ENCODE peak calls at places on chromosomes 5 and 9, in six cellular contexts. O is Panc1, D is fibroblast of pulmonary artery, M is esophagus squamous epithelium, U is brain microvascular endothelial cell, V is lung. R is an unnamed sample.

GRCh38 chr9:136728548-136729123 is 14.1 kb downstream of the LCN10 start:
- DNase-seq in O (no peak), D (no peak), M (no peak), U (no peak), V (no peak), R (no peak)

GRCh38 chr9:107674937-107675277 is 185.3 kb upstream of the KLF4 start:
- DNase-seq in O (no peak), D (no peak), M (no peak), U (no peak), V (no peak), R (no peak)

GRCh38 chr5:143057580-143057999 is 287.4 kb downstream of the ARHGAP26 start:
- DNase-seq in O (no peak), D (peak), M (no peak), U (no peak), V (no peak), R (no peak)

GRCh38 chr9:110156902-110157301 is 51.1 kb downstream of the C9orf152 start:
- DNase-seq in O (no peak), D (peak), M (no peak), U (peak), V (no peak), R (no peak)

GRCh38 chr5:1111727-1112289 is at the start of gene SLC12A7:
- DNase-seq in O (no peak), D (no peak), M (no peak), U (no peak), V (peak), R (no peak)

GRCh38 chr5:140023611-140024191 is 19.4 kb downstream of the NRG2 start:
- DNase-seq in O (no peak), D (no peak), M (no peak), U (no peak), V (no peak), R (no peak)

GRCh38 chr9:94084314-94084713 is at the start of gene PTPDC1:
- DNase-seq in O (no peak), D (peak), M (no peak), U (peak), V (no peak), R (no peak)

GRCh38 chr9:83665576-83666200 is 42.1 kb downstream of the UBQLN1 start:
- DNase-seq in O (no peak), D (no peak), M (no peak), U (no peak), V (no peak), R (no peak)

GRCh38 chr5:123512631-123513461 is 869 bp downstream of the CSNK1G3 start:
- DNase-seq in O (peak), D (peak), M (no peak), U (peak), V (peak), R (peak)

GRCh38 chr9:86091477-86091876 is 7.9 kb downstream of the GOLM1 start:
- DNase-seq in O (no peak), D (no peak), M (no peak), U (no peak), V (no peak), R (no peak)

GRCh38 chr9:112719292-112719691 is 1.4 kb upstream of the INIP start:
- DNase-seq in O (no peak), D (peak), M (no peak), U (no peak), V (no peak), R (no peak)

GRCh38 chr5:25849270-25849669 is 1189.1 kb downstream of the CDH9 start:
- DNase-seq in O (no peak), D (no peak), M (no peak), U (no peak), V (no peak), R (no peak)

GRCh38 chr9:94812343-94812742 is 85.8 kb downstream of the AOPEP start:
- DNase-seq in O (no peak), D (peak), M (no peak), U (peak), V (no peak), R (no peak)

GRCh38 chr9:89993678-89994630 is 389.1 kb downstream of the GADD45G start:
- DNase-seq in O (no peak), D (no peak), M (no peak), U (peak), V (peak), R (no peak)

GRCh38 chr9:96222132-96222531 is 79.8 kb downstream of the HSD17B3 start:
- DNase-seq in O (no peak), D (no peak), M (no peak), U (no peak), V (no peak), R (no peak)

GRCh38 chr5:90475436-90475980 is 844 bp downstream of the POLR3G start:
- DNase-seq in O (no peak), D (no peak), M (no peak), U (no peak), V (no peak), R (no peak)

GRCh38 chr5:6681682-6682081 is 31.6 kb upstream of the TENT4A start:
- DNase-seq in O (no peak), D (no peak), M (no peak), U (no peak), V (peak), R (no peak)

GRCh38 chr5:158272409-158272808 is 413.5 kb upstream of the CLINT1 start:
- DNase-seq in O (no peak), D (no peak), M (no peak), U (no peak), V (no peak), R (no peak)

GRCh38 chr9:93814561-93814960 is 140.6 kb downstream of the BARX1 start:
- DNase-seq in O (no peak), D (no peak), M (no peak), U (no peak), V (peak), R (no peak)

GRCh38 chr9:27303219-27303618 is 6.3 kb upstream of the EQTN start:
- DNase-seq in O (no peak), D (peak), M (no peak), U (peak), V (no peak), R (no peak)

GRCh38 chr9:132351404-132352050 is 3.3 kb downstream of the SETX start:
- DNase-seq in O (no peak), D (no peak), M (no peak), U (no peak), V (no peak), R (no peak)

GRCh38 chr5:158212915-158213314 is 354.0 kb upstream of the CLINT1 start:
- DNase-seq in O (no peak), D (no peak), M (no peak), U (no peak), V (no peak), R (no peak)

GRCh38 chr5:169119287-169120048 is 181.5 kb downstream of the SLIT3 start:
- DNase-seq in O (no peak), D (no peak), M (no peak), U (no peak), V (no peak), R (no peak)

GRCh38 chr5:169997736-169998284 is 17.5 kb upstream of the INSYN2B start:
- DNase-seq in O (no peak), D (no peak), M (no peak), U (no peak), V (no peak), R (no peak)

GRCh38 chr5:82183828-82184227 is 94.3 kb downstream of the RPS23 start:
- DNase-seq in O (no peak), D (peak), M (no peak), U (no peak), V (no peak), R (no peak)

GRCh38 chr5:92969781-92970237 is 611.2 kb downstream of the NR2F1-AS1 start:
- DNase-seq in O (no peak), D (peak), M (no peak), U (no peak), V (no peak), R (no peak)

GRCh38 chr5:149121145-149121544 is 20.1 kb upstream of the ABLIM3 start:
- DNase-seq in O (no peak), D (no peak), M (no peak), U (no peak), V (no peak), R (no peak)

GRCh38 chr9:106069241-106069640 is 374.9 kb downstream of the TMEM38B start:
- DNase-seq in O (no peak), D (no peak), M (no peak), U (no peak), V (no peak), R (no peak)

GRCh38 chr5:176529116-176529823 is 7.9 kb downstream of the RNF44 start:
- DNase-seq in O (no peak), D (no peak), M (no peak), U (no peak), V (no peak), R (no peak)

GRCh38 chr5:147439253-147439652 is 70.6 kb downstream of the DPYSL3 start:
- DNase-seq in O (no peak), D (peak), M (no peak), U (peak), V (no peak), R (no peak)

GRCh38 chr9:95040106-95040505 is 277.4 kb downstream of the FANCC start:
- DNase-seq in O (no peak), D (no peak), M (no peak), U (no peak), V (no peak), R (no peak)

DNA sequence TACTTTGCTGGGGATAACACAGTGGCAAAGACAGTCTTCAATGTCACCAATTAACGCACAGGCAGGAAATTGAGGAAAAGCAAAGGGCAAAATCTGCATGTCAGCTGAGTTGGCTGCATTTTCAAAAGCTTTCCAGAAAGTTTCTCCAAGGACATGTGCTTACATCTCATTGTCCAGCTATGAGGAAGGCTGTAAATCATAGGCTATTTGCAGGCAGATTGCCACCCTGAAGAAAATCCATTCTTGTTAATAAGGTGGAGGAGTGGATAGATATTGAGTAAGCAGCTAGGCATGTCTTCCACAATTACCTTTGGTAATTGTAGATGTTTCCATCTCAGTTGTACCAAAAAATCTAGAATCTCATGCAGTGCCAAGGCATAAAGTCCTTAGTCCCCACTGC is 278.0 kb upstream of the NUDT12 start:
- DNase-seq in O (no peak), D (no peak), M (no peak), U (no peak), V (no peak), R (no peak)
- H3K4me3 ChIP-seq in O (no peak), D (no peak), M (no peak), U (no peak), V (no peak), R (no peak)

DNA sequence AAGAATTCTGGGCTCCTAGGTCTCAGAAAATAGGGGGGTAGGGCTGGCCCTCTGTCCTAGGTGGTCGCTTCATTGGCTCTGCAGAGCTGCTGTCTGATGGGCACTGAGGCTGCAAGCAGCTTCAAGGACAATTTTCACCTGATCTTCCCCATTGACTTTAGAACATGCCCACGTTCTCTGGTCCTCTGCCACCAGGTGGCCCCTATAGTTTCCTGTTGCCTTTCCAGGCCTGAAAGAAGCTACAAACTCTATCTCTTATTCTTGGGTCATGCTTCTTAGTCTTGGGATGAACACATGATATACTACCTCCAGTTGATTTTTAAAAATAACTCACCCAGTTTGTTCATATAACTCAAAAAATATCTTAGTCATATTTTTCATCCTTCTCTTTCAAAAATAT is 26.3 kb downstream of the SPZ1 start:
- DNase-seq in O (peak), D (peak), M (no peak), U (no peak), V (no peak), R (peak)
- TF ChIP-seq CTCF in O (peak), D (peak), M (peak), U (peak), V (no peak), R (peak)

GRCh38 chr9:91516781-91517180 is 93.1 kb upstream of the NFIL3 start:
- DNase-seq in O (no peak), D (no peak), M (no peak), U (no peak), V (no peak), R (no peak)

GRCh38 chr9:91519520-91520270 is 96.1 kb upstream of the NFIL3 start:
- DNase-seq in O (no peak), D (no peak), M (no peak), U (no peak), V (no peak), R (no peak)

GRCh38 chr9:91516061-91516460 is 92.4 kb upstream of the NFIL3 start:
- DNase-seq in O (no peak), D (no peak), M (no peak), U (no peak), V (no peak), R (no peak)

GRCh38 chr9:91515074-91515687 is 91.5 kb upstream of the NFIL3 start:
- DNase-seq in O (peak), D (peak), M (no peak), U (peak), V (no peak), R (no peak)
- H3K4me3 ChIP-seq in O (no peak), D (peak), M (peak), U (peak), V (no peak), R (no peak)

DNA sequence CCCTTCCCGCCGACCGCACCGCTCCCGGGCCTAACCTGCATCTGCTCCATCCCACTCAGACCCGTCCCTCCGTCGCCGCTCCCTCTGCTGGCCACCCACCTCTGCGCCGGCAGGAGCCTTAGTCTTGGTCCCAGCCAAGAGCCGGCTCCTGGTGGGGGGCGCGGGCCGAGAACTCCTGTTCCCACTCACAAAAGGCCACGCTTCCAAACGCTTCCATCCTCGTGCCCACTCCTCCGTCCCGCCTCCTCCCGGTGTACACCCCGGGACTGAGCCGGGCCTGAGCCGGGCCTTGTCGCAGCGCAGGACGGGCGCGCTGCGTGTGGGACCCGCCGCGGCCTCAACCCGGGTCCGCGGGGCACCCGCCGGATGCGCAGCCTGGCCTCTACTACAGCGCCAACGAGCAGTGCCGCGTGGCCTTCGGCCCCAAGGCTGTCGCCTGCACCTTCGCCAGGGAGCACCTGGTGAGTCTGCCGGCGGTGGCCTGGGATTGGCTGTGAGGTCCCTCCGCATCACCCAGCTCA is 7.5 kb downstream of the ADAMTS13 start:
- DNase-seq in O (no peak), D (peak), M (no peak), U (peak), V (no peak), R (no peak)
- TF ChIP-seq CTCF in O (peak), D (peak), M (no peak), U (peak), V (no peak), R (no peak)

GRCh38 chr5:178235600-178235998 is 3.0 kb upstream of the PHYKPL start:
- DNase-seq in O (no peak), D (no peak), M (no peak), U (no peak), V (no peak), R (no peak)
- H3K4me3 ChIP-seq in O (no peak), D (no peak), M (no peak), U (no peak), V (no peak), R (no peak)

GRCh38 chr9:346114-346513 is 131.4 kb downstream of the DOCK8 start:
- DNase-seq in O (no peak), D (no peak), M (no peak), U (no peak), V (no peak), R (no peak)
- TF ChIP-seq CTCF in O (no peak), D (no peak), M (no peak), U (no peak), V (no peak), R (no peak)

GRCh38 chr5:56818409-56819026 is 3.2 kb downstream of the MAP3K1 start:
- DNase-seq in O (no peak), D (peak), M (no peak), U (peak), V (no peak), R (no peak)
- H3K4me3 ChIP-seq in O (peak), D (peak), M (peak), U (no peak), V (no peak), R (peak)